ENCODE peak calls at places on chromosome 7, in seven cellular contexts. One of them, this sample, is unnamed.

GRCh38 chr7:157734926-157735640 is 398.3 kb downstream of the DNAJB6 start:
- DNase-seq in psoas muscle: no peak
- DNase-seq in WERI-Rb-1: no peak
- DNase-seq in dorsolateral prefrontal cortex: no peak
- DNase-seq in kidney epithelial cell: no peak
- DNase-seq in astrocyte of the spinal cord: no peak
- DNase-seq in heart left ventricle: no peak
- DNase-seq in this sample: no peak

GRCh38 chr7:158018971-158019645 is 568.5 kb downstream of the PTPRN2 start:
- DNase-seq in WERI-Rb-1: no peak
- DNase-seq in dorsolateral prefrontal cortex: no peak
- DNase-seq in heart left ventricle: peak
- DNase-seq in astrocyte of the spinal cord: no peak
- DNase-seq in psoas muscle: no peak
- DNase-seq in kidney epithelial cell: no peak
- DNase-seq in this sample: no peak

GRCh38 chr7:92798517-92799249 is 37.7 kb downstream of the CDK6 start:
- DNase-seq in dorsolateral prefrontal cortex: no peak
- DNase-seq in psoas muscle: no peak
- DNase-seq in astrocyte of the spinal cord: no peak
- DNase-seq in heart left ventricle: no peak
- DNase-seq in kidney epithelial cell: no peak
- DNase-seq in WERI-Rb-1: no peak
- DNase-seq in this sample: no peak

GRCh38 chr7:96591159-96591899 is 118.3 kb downstream of the SEM1 start:
- DNase-seq in dorsolateral prefrontal cortex: no peak
- DNase-seq in WERI-Rb-1: no peak
- DNase-seq in astrocyte of the spinal cord: no peak
- DNase-seq in kidney epithelial cell: no peak
- DNase-seq in heart left ventricle: no peak
- DNase-seq in psoas muscle: no peak
- DNase-seq in this sample: no peak

GRCh38 chr7:120841608-120842007 is 16.3 kb downstream of the TSPAN12 start:
- DNase-seq in psoas muscle: no peak
- DNase-seq in astrocyte of the spinal cord: no peak
- DNase-seq in kidney epithelial cell: no peak
- DNase-seq in WERI-Rb-1: no peak
- DNase-seq in heart left ventricle: no peak
- DNase-seq in dorsolateral prefrontal cortex: no peak
- DNase-seq in this sample: no peak

GRCh38 chr7:16084370-16084769 is 337.0 kb downstream of the CRPPA start:
- DNase-seq in astrocyte of the spinal cord: peak
- DNase-seq in WERI-Rb-1: no peak
- DNase-seq in kidney epithelial cell: no peak
- DNase-seq in heart left ventricle: no peak
- DNase-seq in dorsolateral prefrontal cortex: no peak
- DNase-seq in psoas muscle: no peak
- DNase-seq in this sample: no peak

GRCh38 chr7:2521952-2522591 is 2.5 kb downstream of the LFNG start:
- DNase-seq in WERI-Rb-1: no peak
- DNase-seq in dorsolateral prefrontal cortex: no peak
- DNase-seq in kidney epithelial cell: no peak
- DNase-seq in astrocyte of the spinal cord: no peak
- DNase-seq in psoas muscle: no peak
- DNase-seq in heart left ventricle: peak
- DNase-seq in this sample: no peak

GRCh38 chr7:44534501-44534900 is 6.6 kb downstream of the NPC1L1 start:
- DNase-seq in dorsolateral prefrontal cortex: no peak
- DNase-seq in astrocyte of the spinal cord: peak
- DNase-seq in psoas muscle: no peak
- DNase-seq in kidney epithelial cell: no peak
- DNase-seq in WERI-Rb-1: peak
- DNase-seq in heart left ventricle: no peak
- DNase-seq in this sample: no peak

GRCh38 chr7:122054393-122054792 is 89.7 kb downstream of the AASS start:
- DNase-seq in dorsolateral prefrontal cortex: no peak
- DNase-seq in psoas muscle: no peak
- DNase-seq in kidney epithelial cell: no peak
- DNase-seq in WERI-Rb-1: no peak
- DNase-seq in heart left ventricle: no peak
- DNase-seq in astrocyte of the spinal cord: no peak
- DNase-seq in this sample: no peak

GRCh38 chr7:155281411-155281969 is 16.2 kb upstream of the INSIG1 start:
- DNase-seq in WERI-Rb-1: no peak
- DNase-seq in heart left ventricle: no peak
- DNase-seq in dorsolateral prefrontal cortex: no peak
- DNase-seq in astrocyte of the spinal cord: no peak
- DNase-seq in kidney epithelial cell: no peak
- DNase-seq in psoas muscle: no peak
- DNase-seq in this sample: no peak

GRCh38 chr7:136925049-136925448 is 56.6 kb downstream of the CHRM2 start:
- DNase-seq in WERI-Rb-1: no peak
- DNase-seq in kidney epithelial cell: no peak
- DNase-seq in dorsolateral prefrontal cortex: no peak
- DNase-seq in astrocyte of the spinal cord: peak
- DNase-seq in psoas muscle: no peak
- DNase-seq in heart left ventricle: no peak
- DNase-seq in this sample: no peak

DNA sequence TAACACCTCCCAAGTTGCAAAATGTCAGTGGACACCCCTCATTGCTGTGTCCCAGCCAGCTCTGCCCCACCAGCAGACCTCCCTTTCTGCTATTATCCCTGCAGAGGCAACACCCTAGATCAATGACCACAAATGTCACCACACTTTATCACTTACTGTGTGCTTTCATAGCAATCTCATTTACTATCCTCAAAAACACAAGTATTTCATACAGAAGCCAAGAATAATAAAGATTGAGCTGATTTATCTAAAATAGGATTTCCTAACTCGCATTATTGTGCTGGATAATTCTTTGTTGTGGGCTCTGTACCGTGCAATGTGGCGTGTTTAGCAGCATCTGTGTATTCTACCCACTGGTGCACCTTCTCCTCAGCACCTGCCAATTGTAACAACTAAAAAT is 13.2 kb upstream of the ABCB5 start:
- DNase-seq in kidney epithelial cell: no peak
- DNase-seq in WERI-Rb-1: no peak
- DNase-seq in astrocyte of the spinal cord: no peak
- DNase-seq in dorsolateral prefrontal cortex: no peak
- DNase-seq in heart left ventricle: no peak
- DNase-seq in psoas muscle: no peak
- DNase-seq in this sample: no peak
- TF ChIP-seq CTCF in kidney epithelial cell: no peak
- TF ChIP-seq CTCF in WERI-Rb-1: no peak
- TF ChIP-seq CTCF in astrocyte of the spinal cord: no peak
- TF ChIP-seq CTCF in dorsolateral prefrontal cortex: no peak
- TF ChIP-seq CTCF in heart left ventricle: no peak
- TF ChIP-seq CTCF in psoas muscle: no peak
- TF ChIP-seq CTCF in this sample: no peak

GRCh38 chr7:69599211-69599878 is 1.1 kb downstream of the AUTS2 start:
- DNase-seq in WERI-Rb-1: peak
- DNase-seq in dorsolateral prefrontal cortex: no peak
- DNase-seq in psoas muscle: no peak
- DNase-seq in kidney epithelial cell: no peak
- DNase-seq in heart left ventricle: peak
- DNase-seq in astrocyte of the spinal cord: no peak
- DNase-seq in this sample: no peak
- H3K4me3 ChIP-seq in WERI-Rb-1: peak
- H3K4me3 ChIP-seq in dorsolateral prefrontal cortex: peak
- H3K4me3 ChIP-seq in psoas muscle: peak
- H3K4me3 ChIP-seq in kidney epithelial cell: peak
- H3K4me3 ChIP-seq in heart left ventricle: peak
- H3K4me3 ChIP-seq in astrocyte of the spinal cord: peak
- H3K4me3 ChIP-seq in this sample: peak

DNA sequence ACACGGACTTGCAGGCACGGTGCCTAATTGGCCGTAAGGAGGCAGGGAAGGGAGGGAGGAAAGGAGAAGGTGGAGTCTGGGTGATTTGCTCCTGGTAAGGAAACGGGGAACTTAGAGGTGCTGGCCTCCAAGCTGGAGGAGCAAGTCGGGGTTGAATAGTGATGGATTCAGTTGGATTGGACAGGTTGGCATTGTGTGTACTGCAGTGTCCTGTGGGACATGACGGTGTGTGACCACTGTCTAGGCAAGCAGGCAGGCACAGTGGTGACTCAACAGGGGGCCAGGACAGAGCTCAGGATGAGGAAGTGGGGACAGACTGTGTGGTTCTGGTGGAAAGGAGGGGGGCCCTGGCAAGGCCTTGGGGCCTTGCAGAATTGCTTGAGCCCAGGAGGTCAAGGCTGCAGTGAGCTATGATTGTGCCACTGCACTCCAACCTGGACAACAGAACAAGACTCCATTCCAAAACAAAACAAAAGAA is 48.8 kb downstream of the COL26A1 start:
- DNase-seq in WERI-Rb-1: no peak
- DNase-seq in heart left ventricle: no peak
- DNase-seq in dorsolateral prefrontal cortex: no peak
- DNase-seq in kidney epithelial cell: no peak
- DNase-seq in psoas muscle: no peak
- DNase-seq in astrocyte of the spinal cord: no peak
- DNase-seq in this sample: no peak
- TF ChIP-seq CTCF in WERI-Rb-1: no peak
- TF ChIP-seq CTCF in heart left ventricle: no peak
- TF ChIP-seq CTCF in dorsolateral prefrontal cortex: no peak
- TF ChIP-seq CTCF in kidney epithelial cell: no peak
- TF ChIP-seq CTCF in psoas muscle: no peak
- TF ChIP-seq CTCF in astrocyte of the spinal cord: no peak
- TF ChIP-seq CTCF in this sample: no peak

DNA sequence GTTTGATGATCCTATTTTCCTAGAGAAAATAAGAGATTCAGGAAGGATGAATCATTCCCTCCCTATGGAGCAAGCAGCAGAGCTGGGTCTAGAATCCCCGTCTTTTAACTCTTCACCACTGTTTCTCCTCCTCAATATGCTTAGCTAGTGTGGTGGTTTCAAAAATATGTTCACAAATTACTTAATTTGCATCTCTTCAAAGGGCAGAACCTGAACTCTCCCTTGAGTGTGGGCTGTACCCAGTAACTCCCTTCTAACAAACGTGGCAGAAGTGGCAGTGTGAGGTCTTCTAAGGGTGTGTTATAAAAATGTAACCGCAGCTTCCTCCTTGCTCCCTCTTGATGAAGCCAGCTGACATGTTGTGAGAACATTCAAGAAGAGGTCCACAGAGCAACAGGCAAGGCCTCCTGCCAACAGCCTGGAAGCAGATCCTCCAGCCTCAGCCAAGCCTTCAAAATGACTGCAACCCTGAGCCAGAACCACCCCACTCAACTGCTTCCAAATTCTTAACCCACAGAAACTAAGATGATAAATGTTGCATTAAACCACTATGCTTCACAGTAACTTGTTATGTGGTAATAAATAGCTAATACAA is 36.6 kb downstream of the SRPK2 start:
- DNase-seq in kidney epithelial cell: peak
- DNase-seq in dorsolateral prefrontal cortex: peak
- DNase-seq in WERI-Rb-1: no peak
- DNase-seq in psoas muscle: peak
- DNase-seq in heart left ventricle: peak
- DNase-seq in astrocyte of the spinal cord: peak
- DNase-seq in this sample: peak
- H3K4me3 ChIP-seq in kidney epithelial cell: no peak
- H3K4me3 ChIP-seq in dorsolateral prefrontal cortex: no peak
- H3K4me3 ChIP-seq in WERI-Rb-1: no peak
- H3K4me3 ChIP-seq in psoas muscle: no peak
- H3K4me3 ChIP-seq in heart left ventricle: no peak
- H3K4me3 ChIP-seq in astrocyte of the spinal cord: no peak
- H3K4me3 ChIP-seq in this sample: no peak

GRCh38 chr7:135362871-135363270 is 129.2 kb downstream of the STRA8 start:
- DNase-seq in psoas muscle: no peak
- DNase-seq in kidney epithelial cell: no peak
- DNase-seq in dorsolateral prefrontal cortex: no peak
- DNase-seq in heart left ventricle: no peak
- DNase-seq in WERI-Rb-1: no peak
- DNase-seq in astrocyte of the spinal cord: no peak
- DNase-seq in this sample: no peak
- TF ChIP-seq CTCF in psoas muscle: no peak
- TF ChIP-seq CTCF in kidney epithelial cell: peak
- TF ChIP-seq CTCF in dorsolateral prefrontal cortex: no peak
- TF ChIP-seq CTCF in heart left ventricle: peak
- TF ChIP-seq CTCF in WERI-Rb-1: peak
- TF ChIP-seq CTCF in astrocyte of the spinal cord: peak
- TF ChIP-seq CTCF in this sample: no peak